ENCODE peak calls at places on chromosome 1, in seven cellular contexts. Y is hypothalamus, L is HTR-8/SVneo, P is astrocyte of the hippocampus, K is heart left ventricle, N is T-helper 1 cell, F is mesenteric fat pad. C is an unnamed sample.

GRCh38 chr1:186002426-186002825 is 268.2 kb downstream of the HMCN1 start:
- DNase-seq in Y (no peak), L (no peak), P (no peak), K (no peak), N (no peak), F (no peak), C (no peak)

GRCh38 chr1:60916178-60916577 is 166.2 kb upstream of the NFIA start:
- DNase-seq in Y (no peak), L (no peak), P (no peak), K (no peak), N (no peak), F (no peak), C (no peak)

GRCh38 chr1:50271968-50272578 is 151.2 kb downstream of the DMRTA2 start:
- DNase-seq in Y (peak), L (no peak), P (peak), K (peak), N (peak), F (no peak), C (no peak)

GRCh38 chr1:64514197-64514765 is 44.4 kb downstream of the CACHD1 start:
- DNase-seq in Y (no peak), L (peak), P (peak), K (no peak), N (no peak), F (no peak), C (no peak)

GRCh38 chr1:164602480-164603093 is 43.6 kb downstream of the PBX1 start:
- DNase-seq in Y (peak), L (peak), P (peak), K (peak), N (no peak), F (no peak), C (no peak)

GRCh38 chr1:183227963-183228649 is 42.0 kb downstream of the LAMC2 start:
- DNase-seq in Y (no peak), L (peak), P (peak), K (peak), N (peak), F (no peak), C (no peak)

GRCh38 chr1:1917304-1917976 is 1.6 kb downstream of the TMEM52 start:
- DNase-seq in Y (no peak), L (no peak), P (no peak), K (no peak), N (no peak), F (no peak), C (no peak)

GRCh38 chr1:168084396-168085231 is 52.1 kb downstream of the GPR161 start:
- DNase-seq in Y (no peak), L (peak), P (peak), K (peak), N (peak), F (no peak), C (no peak)

GRCh38 chr1:33047839-33048305 is 11.2 kb upstream of the AK2 start:
- DNase-seq in Y (no peak), L (no peak), P (no peak), K (no peak), N (no peak), F (no peak), C (no peak)

GRCh38 chr1:65429078-65429477 is 8.6 kb downstream of the LEPR start:
- DNase-seq in Y (no peak), L (no peak), P (no peak), K (no peak), N (no peak), F (no peak), C (no peak)

GRCh38 chr1:47725000-47725731 is 272.0 kb downstream of the TRABD2B start:
- DNase-seq in Y (no peak), L (no peak), P (peak), K (no peak), N (no peak), F (no peak), C (no peak)

GRCh38 chr1:71196685-71197084 is 115.8 kb upstream of the ZRANB2 start:
- DNase-seq in Y (no peak), L (no peak), P (peak), K (no peak), N (no peak), F (no peak), C (no peak)

GRCh38 chr1:22056921-22057320 is 4.4 kb downstream of the CDC42 start:
- DNase-seq in Y (no peak), L (no peak), P (no peak), K (no peak), N (no peak), F (no peak), C (no peak)

GRCh38 chr1:156063997-156064285 is 3.0 kb downstream of the RAB25 start:
- DNase-seq in Y (no peak), L (no peak), P (no peak), K (no peak), N (no peak), F (no peak), C (no peak)

GRCh38 chr1:39707506-39707905 is 16.3 kb upstream of the HPCAL4 start:
- DNase-seq in Y (no peak), L (no peak), P (no peak), K (no peak), N (no peak), F (no peak), C (no peak)

GRCh38 chr1:227942021-227942715 is 5.6 kb downstream of the WNT9A start:
- DNase-seq in Y (no peak), L (no peak), P (no peak), K (no peak), N (no peak), F (peak), C (no peak)

GRCh38 chr1:149849246-149849946 is 50.0 kb upstream of the BOLA1 start:
- DNase-seq in Y (no peak), L (no peak), P (peak), K (no peak), N (peak), F (no peak), C (no peak)

C was measured in C1 segment of cervical spinal cord.